ENCODE peak calls at places on chromosomes 11 and 22, in six cellular contexts. J is AG10803, L is esophagus muscularis mucosa, B is GM20000, W is endodermal cell, G is lower leg skin. H is an unnamed sample.

GRCh38 chr11:5593146-5593545 is 3.3 kb upstream of the TRIM6 start:
- DNase-seq in W (no peak), B (no peak), G (no peak), L (no peak), J (no peak), H (no peak)

GRCh38 chr11:61384271-61385242 is 7.8 kb upstream of the TMEM216 start:
- DNase-seq in B (no peak), G (no peak), L (no peak), J (no peak), W (peak; percentile 64), H (peak; percentile 22)

GRCh38 chr11:118277312-118277711 is 13.2 kb upstream of the MPZL2 start:
- DNase-seq in B (peak; percentile 13), W (peak; percentile 56), G (no peak), J (peak; percentile 4), L (peak; percentile 84), H (no peak)

GRCh38 chr11:125166903-125167291 is 2.3 kb downstream of the PKNOX2 start:
- DNase-seq in J (no peak), W (no peak), L (no peak), B (peak; percentile 27), G (peak; percentile 83), H (no peak)

GRCh38 chr11:92765965-92766371 is 203.5 kb upstream of the MTNR1B start:
- DNase-seq in L (no peak), W (peak; percentile 77), G (no peak), B (no peak), J (peak; percentile 39), H (peak; percentile 22)

GRCh38 chr11:73185680-73186293 is 32.3 kb upstream of the P2RY2 start:
- DNase-seq in L (no peak), B (no peak), J (peak; percentile 87), W (no peak), G (peak; percentile 83), H (no peak)

GRCh38 chr11:118241191-118242098 is 10.7 kb downstream of the MPZL3 start:
- DNase-seq in J (no peak), L (no peak), W (no peak), G (no peak), B (peak; percentile 51), H (no peak)

GRCh38 chr22:47163481-47163875 is 401.0 kb downstream of the TBC1D22A start:
- DNase-seq in J (no peak), B (no peak), L (no peak), W (peak; percentile 32), G (no peak), H (peak; percentile 10)

GRCh38 chr11:118536726-118537125 is 5.7 kb downstream of the TMEM25 start:
- DNase-seq in G (no peak), W (no peak), L (no peak), B (no peak), J (no peak), H (no peak)

GRCh38 chr11:15969281-15969680 is 387.1 kb downstream of the SOX6 start:
- DNase-seq in G (no peak), W (peak; percentile 53), B (no peak), L (no peak), J (peak; percentile 73), H (no peak)

GRCh38 chr11:34105079-34105956 is at the start of gene NAT10:
- DNase-seq in B (peak; percentile 90), G (peak; percentile 99), J (peak; percentile 99), L (peak; percentile 99), W (peak; percentile 98), H (peak; percentile 96)
- TF ChIP-seq CTCF in B (no peak), G (peak; percentile 41), J (peak; percentile 19), L (no peak), W (peak; percentile 22), H (no peak)

GRCh38 chr11:123475478-123475877 is 45.4 kb downstream of the GRAMD1B start:
- DNase-seq in G (no peak), J (peak; percentile 45), L (no peak), B (no peak), W (peak; percentile 60), H (no peak)
- TF ChIP-seq CTCF in G (no peak), J (peak; percentile 32), L (no peak), B (no peak), W (peak; percentile 77), H (peak; percentile 23)

GRCh38 chr11:83285771-83286528 is at the start of gene CCDC90B:
- DNase-seq in J (peak; percentile 98), B (peak; percentile 88), W (peak; percentile 98), G (peak; percentile 99), L (peak; percentile 99), H (peak; percentile 90)
- TF ChIP-seq CTCF in J (peak; percentile 44), B (peak; percentile 45), W (no peak), G (no peak), L (peak; percentile 13), H (no peak)

DNA sequence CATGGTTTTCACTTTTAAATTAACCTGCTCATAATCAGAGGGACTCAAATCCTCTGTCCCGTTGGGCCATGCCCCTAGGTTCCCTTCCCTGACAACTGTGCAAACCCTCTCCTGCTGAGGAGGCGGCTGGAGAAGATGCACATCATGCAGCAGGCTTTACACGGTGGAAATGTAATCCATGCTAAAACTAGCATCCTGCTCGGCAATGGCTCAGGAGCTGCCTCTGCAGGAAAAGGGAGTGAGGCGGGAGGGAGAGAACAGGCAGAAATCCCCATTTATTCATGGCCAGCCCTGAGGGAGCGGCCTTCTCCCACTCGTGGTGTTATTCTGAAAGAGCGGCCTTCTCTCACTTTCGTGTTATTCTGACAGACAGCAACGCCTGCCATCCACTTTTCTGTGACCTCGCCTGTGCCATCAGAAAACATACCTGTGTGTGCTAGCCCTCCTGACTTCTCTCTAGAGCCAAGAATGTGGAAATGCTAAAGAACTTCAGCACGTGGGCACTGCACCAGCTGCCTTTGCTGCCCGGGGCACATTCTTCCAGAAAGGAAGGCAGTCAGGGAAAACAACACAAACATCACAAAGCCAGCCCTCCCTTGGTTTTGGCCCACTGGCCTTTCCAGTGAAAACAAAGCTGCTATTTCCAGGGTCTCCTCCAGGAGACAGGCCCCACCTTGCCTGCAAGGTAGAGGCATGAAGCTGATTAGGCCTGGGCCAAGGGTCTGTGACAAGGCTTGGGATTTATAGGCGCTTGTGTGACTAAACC is 62.9 kb upstream of the BID start:
- DNase-seq in G (no peak), J (no peak), W (peak; percentile 77), B (no peak), L (no peak), H (no peak)
- TF ChIP-seq CTCF in G (no peak), J (no peak), W (peak; percentile 46), B (no peak), L (no peak), H (no peak)

GRCh38 chr22:27151407-27151806 is 494.0 kb downstream of the MIAT start:
- DNase-seq in W (peak; percentile 69), G (no peak), B (no peak), J (no peak), L (no peak), H (no peak)
- TF ChIP-seq CTCF in W (peak; percentile 65), G (no peak), B (no peak), J (no peak), L (no peak), H (no peak)

GRCh38 chr11:1559103-1559951 is 12.7 kb downstream of the DUSP8 start:
- DNase-seq in J (peak; percentile 90), W (peak; percentile 82), B (no peak), G (peak; percentile 96), L (peak; percentile 97), H (peak; percentile 22)
- TF ChIP-seq CTCF in J (no peak), W (no peak), B (no peak), G (no peak), L (no peak), H (no peak)

GRCh38 chr11:38819986-38820385 is 2221.9 kb upstream of the RAG2 start:
- DNase-seq in W (no peak), L (no peak), G (no peak), J (no peak), B (no peak), H (no peak)

GRCh38 chr11:38818720-38819119 is 2220.7 kb upstream of the RAG2 start:
- DNase-seq in B (no peak), J (no peak), W (no peak), G (no peak), L (no peak), H (no peak)

GRCh38 chr11:38824573-38824972 is 2226.5 kb upstream of the RAG2 start:
- DNase-seq in W (peak; percentile 41), J (no peak), G (no peak), L (no peak), B (no peak), H (no peak)
- TF ChIP-seq CTCF in W (peak; percentile 75), J (no peak), G (no peak), L (no peak), B (no peak), H (peak; percentile 29)

GRCh38 chr11:105986554-105986953 is 35.5 kb downstream of the MSANTD4 start:
- DNase-seq in B (no peak), L (no peak), G (no peak), J (no peak), W (no peak), H (no peak)
- TF ChIP-seq CTCF in B (no peak), L (no peak), G (no peak), J (no peak), W (no peak), H (no peak)

GRCh38 chr22:29205598-29206371 is at the start of gene EMID1:
- DNase-seq in B (peak; percentile 86), L (no peak), W (peak; percentile 85), G (no peak), J (no peak), H (peak; percentile 69)
- TF ChIP-seq CTCF in B (peak; percentile 10), L (peak; percentile 18), W (peak; percentile 41), G (no peak), J (peak; percentile 11), H (no peak)